ENCODE peak calls at places on chromosomes 2 and 18, in four cellular contexts. B is amygdala, A is T-cell, G is activated T-cell treated with anti-CD3 and anti-CD28 coated beads for 1 hour. Q is an unnamed sample.

GRCh38 chr2:175057078-175057685 is 52.0 kb upstream of the CHN1 start:
- DNase-seq in B (no peak), A (no peak), G (no peak), Q (no peak)

GRCh38 chr2:13597176-13597575 is 880.4 kb downstream of the TRIB2 start:
- DNase-seq in B (no peak), A (no peak), G (no peak), Q (no peak)

GRCh38 chr2:9781252-9781651 is 62.0 kb upstream of the TAF1B start:
- DNase-seq in B (no peak), A (no peak), G (no peak), Q (no peak)

GRCh38 chr2:25814681-25815080 is 63.6 kb downstream of the ASXL2 start:
- DNase-seq in B (no peak), A (no peak), G (no peak), Q (peak)

GRCh38 chr2:121605820-121606733 is 43.2 kb downstream of the CLASP1 start:
- DNase-seq in B (no peak), A (no peak), G (no peak), Q (peak)

GRCh38 chr2:85503168-85503610 is 35.8 kb upstream of the MAT2A start:
- DNase-seq in B (no peak), A (no peak), G (no peak), Q (no peak)

GRCh38 chr2:183072177-183072576 is 6.4 kb upstream of the DUSP19 start:
- DNase-seq in B (no peak), A (no peak), G (no peak), Q (no peak)

GRCh38 chr18:49321800-49322461 is 138.5 kb downstream of the DYM start:
- DNase-seq in B (no peak), A (no peak), G (no peak), Q (peak)

GRCh38 chr18:79637921-79638855 is 41.4 kb upstream of the CTDP1 start:
- DNase-seq in B (no peak), A (no peak), G (no peak), Q (no peak)

GRCh38 chr2:96887419-96888081 is 17.7 kb upstream of the SEMA4C start:
- DNase-seq in B (no peak), A (no peak), G (no peak), Q (no peak)

GRCh38 chr2:182117203-182117602 is 131.6 kb downstream of the PPP1R1C start:
- DNase-seq in B (no peak), A (no peak), G (no peak), Q (peak)

GRCh38 chr2:191217580-191217979 is 27.6 kb upstream of the MYO1B start:
- DNase-seq in B (no peak), A (no peak), G (no peak), Q (peak)

GRCh38 chr2:238260879-238261278 is 21.0 kb upstream of the HES6 start:
- DNase-seq in B (no peak), A (no peak), G (no peak), Q (no peak)

GRCh38 chr18:33744032-33744697 is 166.1 kb downstream of the ASXL3 start:
- DNase-seq in B (no peak), A (no peak), G (no peak), Q (no peak)

GRCh38 chr18:44758821-44759624 is 78.3 kb downstream of the SETBP1 start:
- DNase-seq in B (no peak), A (no peak), G (no peak), Q (no peak)

GRCh38 chr18:61531182-61531581 is 198.0 kb downstream of the CDH20 start:
- DNase-seq in B (peak), A (no peak), G (no peak), Q (no peak)

GRCh38 chr18:23127145-23127544 is 8.1 kb upstream of the CABLES1 start:
- DNase-seq in B (no peak), A (no peak), G (no peak), Q (no peak)

GRCh38 chr2:16664052-16664731 is 1.4 kb downstream of the CYRIA start:
- DNase-seq in B (peak), A (no peak), G (no peak), Q (peak)

GRCh38 chr2:19664651-19665050 is 237.1 kb downstream of the TTC32 start:
- DNase-seq in B (no peak), A (no peak), G (no peak), Q (no peak)

GRCh38 chr2:237486334-237486818 is 675 bp upstream of the MLPH start:
- DNase-seq in B (no peak), A (no peak), G (no peak), Q (no peak)

GRCh38 chr2:129347486-129348217 is 631.8 kb upstream of the RAB6C start:
- DNase-seq in B (peak), A (no peak), G (no peak), Q (no peak)

GRCh38 chr2:181058378-181059269 is 78.2 kb downstream of the UBE2E3 start:
- DNase-seq in B (no peak), A (peak), G (peak), Q (peak)

GRCh38 chr2:27320958-27321543 is 1.8 kb downstream of the MPV17 start:
- DNase-seq in B (no peak), A (no peak), G (no peak), Q (peak)